ENCODE peak calls at places on chromosome 4, in eight cellular contexts. K is nephron progenitor cell; Z is right atrium auricular region; O is neural crest cell; X is kidney glomerular epithelial cell; V is stimulated activated CD4-positive, alpha-beta T cell treated with anti-CD3 and anti-CD28 coated beads, Interleukin-2, amount 100 ng/mL, for 48 hours; D is HL-60; R is activated naive CD4-positive, alpha-beta T cell treated with anti-CD3 and anti-CD28 coated beads for 36 hours. M is an unnamed sample.

GRCh38 chr4:1981251-1982055 is 27.3 kb downstream of the NELFA start:
- DNase-seq in K (peak), Z (no peak), O (no peak), X (no peak), V (no peak), D (peak), R (no peak), M (peak)

GRCh38 chr4:182143086-182143821 is 99.9 kb upstream of the TENM3 start:
- DNase-seq in K (peak), Z (no peak), O (peak), X (peak), V (no peak), D (no peak), R (no peak), M (no peak)

GRCh38 chr4:164648151-164648848 is 105.6 kb upstream of the SMIM31 start:
- DNase-seq in K (no peak), Z (no peak), O (no peak), X (peak), V (no peak), D (no peak), R (no peak), M (no peak)

GRCh38 chr4:102760645-102761477 is at the start of gene MANBA:
- DNase-seq in K (peak), Z (peak), O (peak), X (peak), V (peak), D (peak), R (peak), M (no peak)

GRCh38 chr4:3830774-3831528 is 64.8 kb downstream of the ADRA2C start:
- DNase-seq in K (no peak), Z (no peak), O (no peak), X (no peak), V (no peak), D (no peak), R (no peak), M (peak)

GRCh38 chr4:75995727-75996126 is 5.0 kb upstream of the SDAD1 start:
- DNase-seq in K (peak), Z (no peak), O (no peak), X (peak), V (no peak), D (peak), R (peak), M (no peak)

GRCh38 chr4:13294961-13295605 is 189.1 kb downstream of the RAB28 start:
- DNase-seq in K (peak), Z (no peak), O (no peak), X (no peak), V (no peak), D (no peak), R (no peak), M (no peak)

GRCh38 chr4:163344147-163345050 is 707 bp downstream of the NPY5R start:
- DNase-seq in K (peak), Z (no peak), O (peak), X (no peak), V (no peak), D (no peak), R (no peak), M (no peak)

GRCh38 chr4:1021386-1022050 is 10.1 kb downstream of the FGFRL1 start:
- DNase-seq in K (no peak), Z (no peak), O (no peak), X (no peak), V (no peak), D (no peak), R (no peak), M (no peak)

GRCh38 chr4:145782756-145783155 is 102.8 kb downstream of the C4orf51 start:
- DNase-seq in K (no peak), Z (no peak), O (no peak), X (no peak), V (no peak), D (no peak), R (no peak), M (no peak)

M was measured in CMK.